ENCODE peak calls at places on chromosomes 6 and 20, in four cellular contexts. W is B cell, B is BE2C, Q is ovary. Z is an unnamed sample.
A peak's percentile ranks its signal among the peaks of the same experiment; 100 is the strongest.

GRCh38 chr6:24882835-24883555 is 52.8 kb downstream of the RIPOR2 start:
- DNase-seq in W (no peak), B (no peak), Q (no peak), Z (no peak)

GRCh38 chr6:48757661-48758060 is 646.7 kb upstream of the PTCHD4 start:
- DNase-seq in W (no peak), B (no peak), Q (no peak), Z (no peak)

GRCh38 chr6:152091201-152091600 is 283.7 kb downstream of the ESR1 start:
- DNase-seq in W (no peak), B (no peak), Q (no peak), Z (no peak)

GRCh38 chr20:36613974-36614373 is 8.4 kb downstream of the RAB5IF start:
- DNase-seq in W (no peak), B (no peak), Q (no peak), Z (no peak)

GRCh38 chr6:170461556-170462365 is 91.3 kb downstream of the PSMB1 start:
- DNase-seq in W (no peak), B (no peak), Q (no peak), Z (no peak)

GRCh38 chr6:52551483-52552277 is 25.2 kb downstream of the TRAM2 start:
- DNase-seq in W (no peak), B (peak; percentile 68), Q (peak; percentile 35), Z (no peak)

GRCh38 chr6:128827675-128828464 is 55.1 kb upstream of the LAMA2 start:
- DNase-seq in W (no peak), B (no peak), Q (no peak), Z (no peak)

GRCh38 chr6:144646066-144646800 is 361.1 kb downstream of the UTRN start:
- DNase-seq in W (no peak), B (no peak), Q (no peak), Z (no peak)

GRCh38 chr6:147204060-147204785 is at the start of gene STXBP5:
- DNase-seq in W (no peak), B (peak; percentile 47), Q (peak; percentile 32), Z (peak; percentile 33)

GRCh38 chr20:56187791-56188190 is 60.7 kb upstream of the MC3R start:
- DNase-seq in W (no peak), B (peak; percentile 25), Q (no peak), Z (no peak)

GRCh38 chr6:30073489-30074240 is 1.9 kb downstream of the RNF39 start:
- DNase-seq in W (no peak), B (no peak), Q (no peak), Z (no peak)

GRCh38 chr20:33789109-33789857 is 21.9 kb upstream of the CHMP4B start:
- DNase-seq in W (peak; percentile 4), B (peak; percentile 70), Q (peak; percentile 28), Z (no peak)

GRCh38 chr6:50899306-50899840 is 80.7 kb downstream of the TFAP2B start:
- DNase-seq in W (no peak), B (no peak), Q (no peak), Z (no peak)

GRCh38 chr6:8245736-8246135 is 143.4 kb upstream of the EEF1E1 start:
- DNase-seq in W (no peak), B (no peak), Q (no peak), Z (no peak)

GRCh38 chr6:23335894-23336293 is 766.5 kb downstream of the HDGFL1 start:
- DNase-seq in W (no peak), B (no peak), Q (no peak), Z (no peak)

GRCh38 chr6:44127186-44128019 is at the start of the genes MRPL14 and TMEM63B:
- DNase-seq in W (peak; percentile 100), B (peak; percentile 93), Q (peak; percentile 87), Z (peak; percentile 91)

GRCh38 chr6:61835214-61835613 is 450.8 kb downstream of the KHDRBS2 start:
- DNase-seq in W (no peak), B (no peak), Q (no peak), Z (no peak)

GRCh38 chr20:50928469-50928868 is 2.8 kb downstream of the ADNP start:
- DNase-seq in W (no peak), B (no peak), Q (no peak), Z (no peak)

GRCh38 chr20:36824142-36824940 is 50.8 kb upstream of the DSN1 start:
- DNase-seq in W (no peak), B (no peak), Q (no peak), Z (no peak)

GRCh38 chr6:52233975-52234823 is 10.1 kb downstream of the IL17F start:
- DNase-seq in W (no peak), B (peak; percentile 53), Q (no peak), Z (no peak)

GRCh38 chr20:54474866-54475265 is 527 bp upstream of the DOK5 start:
- DNase-seq in W (no peak), B (no peak), Q (no peak), Z (no peak)

GRCh38 chr20:33178726-33179125 is 10.8 kb downstream of the BPIFA2 start:
- DNase-seq in W (no peak), B (no peak), Q (no peak), Z (no peak)

GRCh38 chr20:59207742-59208357 is 44.2 kb downstream of the ZNF831 start:
- DNase-seq in W (peak; percentile 88), B (peak; percentile 68), Q (no peak), Z (peak; percentile 71)

GRCh38 chr20:31693987-31694661 is 28.5 kb downstream of the BCL2L1 start:
- DNase-seq in W (no peak), B (no peak), Q (no peak), Z (no peak)

GRCh38 chr6:153058291-153058690 is 55.8 kb upstream of the MTRF1L start:
- DNase-seq in W (no peak), B (no peak), Q (no peak), Z (no peak)

GRCh38 chr6:91438570-91438969 is 851.7 kb upstream of the MAP3K7 start:
- DNase-seq in W (no peak), B (no peak), Q (no peak), Z (no peak)

GRCh38 chr20:1673424-1673823 is 15.8 kb upstream of the SIRPG start:
- DNase-seq in W (no peak), B (no peak), Q (no peak), Z (no peak)

GRCh38 chr6:130167655-130168054 is 55.1 kb downstream of the SAMD3 start:
- DNase-seq in W (no peak), B (no peak), Q (no peak), Z (no peak)

GRCh38 chr6:93304514-93304913 is 114.8 kb downstream of the EPHA7 start:
- DNase-seq in W (no peak), B (no peak), Q (no peak), Z (no peak)

DNA sequence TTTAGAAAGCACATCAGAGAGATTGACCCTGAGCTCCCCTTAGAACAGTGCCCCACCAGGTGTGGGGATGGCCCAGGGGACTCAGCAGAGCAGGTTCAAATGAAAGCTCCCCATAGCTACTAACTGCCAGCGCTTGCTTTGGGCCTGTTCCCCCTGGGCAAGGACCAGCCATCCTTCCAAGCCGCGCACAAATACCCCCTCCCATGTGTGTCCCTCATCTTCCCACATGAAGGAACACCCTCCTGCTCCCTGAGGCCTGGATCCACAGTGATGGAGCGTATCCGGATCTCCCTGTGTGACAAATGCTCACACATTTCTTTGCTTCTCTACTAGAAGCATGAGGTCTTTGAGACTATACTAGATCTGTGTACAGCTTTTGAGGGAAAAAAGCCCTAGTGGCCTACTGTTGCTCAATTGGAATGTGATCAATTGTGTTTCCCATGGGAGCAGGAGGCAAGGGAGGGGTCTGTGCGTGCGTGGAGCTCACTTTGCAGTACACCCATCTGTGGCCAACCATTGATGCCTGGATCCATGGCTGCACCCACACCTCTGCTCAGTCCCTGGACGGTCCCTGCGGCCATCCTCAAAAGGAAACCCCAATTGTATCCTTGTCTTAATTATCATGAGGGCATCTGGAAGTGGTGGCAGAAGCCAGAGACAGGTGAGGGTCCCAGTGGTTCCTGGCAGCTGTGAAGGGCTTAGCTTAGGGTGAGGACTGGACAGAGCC is 1.4 kb upstream of the RAET1G start:
- DNase-seq in W (no peak), B (no peak), Q (no peak), Z (peak; percentile 9)
- TF ChIP-seq CTCF in W (no peak), B (no peak), Q (no peak), Z (no peak)

GRCh38 chr6:2158596-2159271 is 86.7 kb downstream of the GMDS start:
- DNase-seq in W (no peak), B (peak; percentile 46), Q (no peak), Z (no peak)
- TF ChIP-seq CTCF in W (no peak), B (peak; percentile 76), Q (no peak), Z (no peak)

GRCh38 chr20:45409531-45410272 is 1.6 kb downstream of the DBNDD2 start:
- DNase-seq in W (no peak), B (no peak), Q (no peak), Z (no peak)
- TF ChIP-seq CTCF in W (no peak), B (no peak), Q (no peak), Z (no peak)

GRCh38 chr6:127547909-127548649 is 28.9 kb upstream of the C6orf58 start:
- DNase-seq in W (no peak), B (no peak), Q (no peak), Z (no peak)
- TF ChIP-seq CTCF in W (no peak), B (no peak), Q (no peak), Z (no peak)

GRCh38 chr20:64225166-64225595 is 30.4 kb upstream of the PCMTD2 start:
- DNase-seq in W (no peak), B (no peak), Q (no peak), Z (no peak)

GRCh38 chr20:64225828-64226598 is 29.5 kb upstream of the PCMTD2 start:
- DNase-seq in W (no peak), B (no peak), Q (no peak), Z (no peak)

GRCh38 chr20:64223526-64224067 is 32.0 kb upstream of the PCMTD2 start:
- DNase-seq in W (no peak), B (peak; percentile 78), Q (peak; percentile 66), Z (no peak)

GRCh38 chr20:64222851-64223525 is 32.6 kb upstream of the PCMTD2 start:
- DNase-seq in W (no peak), B (no peak), Q (peak; percentile 45), Z (no peak)

DNA sequence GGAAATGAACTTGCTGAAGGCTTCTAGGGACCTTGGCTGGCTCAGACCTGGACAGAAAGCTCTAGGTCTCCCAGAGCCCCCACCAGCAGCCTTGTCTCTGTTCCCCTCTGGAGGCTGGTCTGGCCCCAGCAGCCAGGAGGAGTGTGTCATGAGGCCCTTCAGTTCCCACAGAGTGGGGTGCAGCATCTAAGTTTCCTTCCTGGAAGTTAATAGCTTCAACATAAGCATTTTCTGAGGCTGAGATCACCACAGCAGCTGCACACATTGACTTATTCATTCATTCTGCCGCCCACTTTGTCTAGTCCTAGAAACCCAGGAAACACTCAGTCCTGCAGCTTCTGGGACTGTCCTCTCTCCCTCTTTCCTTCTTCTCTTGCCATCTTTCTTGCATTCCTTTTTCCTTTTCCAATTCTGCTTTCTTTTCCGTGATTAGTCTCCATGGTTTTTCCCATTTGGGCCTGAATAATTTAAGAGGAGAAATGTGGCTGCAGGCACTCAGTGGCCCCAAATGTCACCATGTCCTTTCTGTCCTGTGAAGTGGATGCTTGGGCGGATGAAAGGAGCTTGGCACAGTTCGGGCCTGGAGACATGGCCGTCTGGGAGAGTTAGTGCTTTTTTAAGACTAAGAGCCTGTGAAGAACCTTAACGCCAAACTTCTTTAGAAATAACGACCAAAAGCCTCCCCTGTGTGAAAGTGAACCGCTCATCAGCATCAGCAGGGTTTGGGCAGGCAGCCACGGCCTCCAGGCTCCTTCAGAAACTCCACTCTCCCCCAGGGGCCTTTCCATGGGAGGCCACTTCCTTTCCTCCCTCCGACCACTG is 31.0 kb upstream of the PCMTD2 start:
- DNase-seq in W (no peak), B (no peak), Q (no peak), Z (no peak)
- TF ChIP-seq CTCF in W (no peak), B (no peak), Q (no peak), Z (no peak)

GRCh38 chr20:8082025-8082424 is 50.0 kb upstream of the PLCB1 start:
- DNase-seq in W (no peak), B (no peak), Q (no peak), Z (no peak)
- TF ChIP-seq CTCF in W (peak; percentile 35), B (peak; percentile 63), Q (no peak), Z (no peak)

GRCh38 chr6:142301421-142302391 is at the start of gene ADGRG6:
- DNase-seq in W (peak; percentile 27), B (no peak), Q (no peak), Z (no peak)
- TF ChIP-seq CTCF in W (no peak), B (no peak), Q (no peak), Z (no peak)

Z was measured in natural killer cell.